ENCODE peak calls at places on chromosomes 5 and 9, in seven cellular contexts. K is hepatocyte, R is PC-9, M is pancreas, T is upper lobe of right lung, I is lung, U is GM23248. W is an unnamed sample.
A peak's percentile ranks its signal among the peaks of the same experiment; 100 is the strongest.

GRCh38 chr9:109421034-109421700 is 76.9 kb downstream of the PTPN3 start:
- DNase-seq in K (no peak), M (no peak), R (no peak), T (no peak), U (no peak), I (no peak), W (no peak)

GRCh38 chr5:180080670-180081280 is 9.2 kb upstream of the RNF130 start:
- DNase-seq in K (no peak), T (no peak), I (no peak), U (no peak), M (no peak), R (no peak), W (no peak)

GRCh38 chr9:137110911-137111787 is 3.4 kb downstream of the DPP7 start:
- DNase-seq in M (no peak), T (no peak), R (no peak), I (no peak), U (no peak), K (no peak), W (no peak)

GRCh38 chr5:89396262-89396975 is 513.4 kb upstream of the MEF2C start:
- DNase-seq in T (no peak), K (no peak), U (peak; percentile 59), M (no peak), I (no peak), R (no peak), W (no peak)

GRCh38 chr5:178104492-178104891 is 8.8 kb upstream of the N4BP3 start:
- DNase-seq in M (no peak), T (no peak), U (no peak), R (peak; percentile 67), I (no peak), K (no peak), W (no peak)

GRCh38 chr5:43627028-43627427 is 24.0 kb downstream of the NNT start:
- DNase-seq in M (no peak), T (no peak), U (peak; percentile 73), K (peak; percentile 39), I (no peak), R (peak; percentile 44), W (no peak)

GRCh38 chr5:52876456-52876855 is 88.7 kb downstream of the ITGA1 start:
- DNase-seq in I (no peak), K (no peak), U (no peak), M (no peak), R (no peak), T (no peak), W (no peak)

GRCh38 chr9:133132174-133132573 is 11.1 kb upstream of the RALGDS start:
- DNase-seq in K (no peak), U (no peak), M (peak; percentile 67), I (no peak), R (no peak), T (no peak), W (no peak)

GRCh38 chr5:37723147-37723961 is 116.5 kb downstream of the GDNF start:
- DNase-seq in M (no peak), U (peak; percentile 59), T (no peak), R (peak; percentile 14), I (no peak), K (no peak), W (no peak)

GRCh38 chr5:173283318-173284288 is 44.6 kb downstream of the STC2 start:
- DNase-seq in M (peak; percentile 91), I (peak; percentile 61), T (peak; percentile 89), K (peak; percentile 90), R (peak; percentile 85), U (peak; percentile 88), W (no peak)

GRCh38 chr5:14373685-14374084 is 207.9 kb upstream of the OTULINL start:
- DNase-seq in R (no peak), K (no peak), T (no peak), M (no peak), U (no peak), I (no peak), W (no peak)

DNA sequence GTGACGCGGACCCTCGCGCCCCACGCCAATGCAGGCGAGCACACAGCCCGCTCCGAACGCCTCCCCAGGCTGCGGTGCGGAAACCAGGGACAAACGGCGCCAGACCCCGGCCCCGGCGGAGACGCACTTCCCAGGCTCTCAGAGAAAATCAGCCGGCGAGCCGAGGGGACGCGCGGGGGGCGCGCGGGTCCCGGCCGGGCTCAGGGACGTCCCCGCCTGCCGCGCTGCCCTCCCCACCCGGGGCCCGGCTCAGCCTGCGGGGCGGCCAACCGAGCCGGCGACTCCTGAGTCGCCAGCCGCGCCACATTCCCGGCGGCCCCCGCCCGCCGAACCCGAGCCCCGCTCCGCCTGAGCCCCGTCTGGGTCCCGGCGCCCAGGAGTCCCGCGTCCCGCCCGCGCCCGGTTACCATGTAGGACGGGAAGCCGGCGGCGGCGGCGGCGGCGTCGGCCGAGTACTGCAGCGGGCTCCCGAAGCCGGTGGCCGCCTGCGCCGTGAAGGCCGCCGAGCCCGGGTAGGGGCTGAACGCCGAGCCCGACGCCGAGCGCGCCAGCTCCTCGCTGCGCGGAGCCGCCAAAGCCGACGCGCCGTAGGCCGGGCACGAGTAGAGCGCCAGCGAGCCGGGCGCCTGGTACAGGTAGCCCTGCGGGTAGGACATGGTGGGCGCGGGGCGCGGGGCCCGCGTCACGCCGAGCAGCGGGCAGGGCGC is 566 bp downstream of the IRX2 start:
- DNase-seq in R (no peak), U (peak; percentile 78), M (peak; percentile 74), K (peak; percentile 68), T (no peak), I (no peak), W (no peak)
- H3K4me3 ChIP-seq in R (no peak overlapping the region), U (peak overlapping the region; percentile 99), M (no peak overlapping the region), K (peak overlapping the region; percentile 51), T (peak overlapping the region; percentile 51), I (peak overlapping the region; percentile 45), W (no peak overlapping the region)

GRCh38 chr5:172179032-172179989 is 8.7 kb downstream of the STK10 start:
- DNase-seq in I (no peak), R (no peak), M (no peak), T (no peak), K (no peak), U (no peak), W (no peak)
- H3K4me3 ChIP-seq in I (no peak overlapping the region), R (no peak overlapping the region), M (no peak overlapping the region), T (peak overlapping the region; percentile 17), K (no peak overlapping the region), U (no peak overlapping the region), W (no peak overlapping the region)

DNA sequence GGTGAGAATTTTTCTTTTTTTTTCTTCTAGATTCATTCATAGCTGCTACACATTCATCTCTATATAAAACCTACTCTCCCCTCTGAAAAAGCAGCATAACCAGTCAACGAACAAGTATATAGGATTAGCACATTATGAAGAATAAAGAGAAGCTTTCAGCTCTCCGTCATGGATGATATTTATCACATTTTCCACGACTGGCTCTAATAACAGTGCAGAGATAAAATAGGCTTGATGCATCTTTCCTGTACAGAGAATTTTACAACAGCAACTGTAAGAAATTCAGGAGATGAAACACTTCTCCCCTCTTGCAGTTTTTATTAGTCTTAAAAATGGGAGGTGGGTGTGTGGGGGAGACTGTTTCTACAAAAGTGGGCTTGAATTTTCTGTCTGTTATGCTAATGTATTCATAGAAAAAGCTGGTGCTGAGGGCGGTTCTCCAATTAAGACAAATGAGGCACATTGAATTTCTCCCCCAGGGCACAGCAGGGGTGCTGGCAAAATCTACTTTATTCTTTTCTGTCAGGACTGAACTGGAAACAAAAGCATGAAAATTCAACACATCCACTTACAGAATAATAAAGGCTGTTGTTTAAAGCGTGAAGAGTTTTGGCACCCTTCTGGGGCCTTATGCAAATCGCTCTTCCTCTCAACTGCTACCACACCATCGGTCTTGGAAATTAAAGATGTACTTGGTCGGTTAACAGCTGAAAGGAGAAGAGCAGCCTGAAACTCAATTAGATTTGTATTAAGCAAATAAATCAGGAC is 233.9 kb upstream of the ZNF608 start:
- DNase-seq in T (no peak), R (no peak), I (no peak), K (no peak), M (no peak), U (no peak), W (no peak)
- H3K4me3 ChIP-seq in T (no peak overlapping the region), R (no peak overlapping the region), I (no peak overlapping the region), K (no peak overlapping the region), M (no peak overlapping the region), U (no peak overlapping the region), W (no peak overlapping the region)

GRCh38 chr9:129483467-129484324 is 137.2 kb downstream of the C9orf50 start:
- DNase-seq in U (peak; percentile 98), T (peak; percentile 91), I (peak; percentile 87), K (peak; percentile 93), M (peak; percentile 86), R (peak; percentile 79), W (no peak)

GRCh38 chr9:129481824-129482511 is 138.9 kb downstream of the C9orf50 start:
- DNase-seq in I (no peak), T (no peak), K (peak; percentile 62), R (peak; percentile 36), U (peak; percentile 62), M (no peak), W (no peak)

GRCh38 chr9:129481424-129481823 is 139.5 kb downstream of the C9orf50 start:
- DNase-seq in M (peak; percentile 61), R (no peak), U (peak; percentile 14), K (peak; percentile 14), T (no peak), I (no peak), W (no peak)

GRCh38 chr9:129484325-129485000 is 136.4 kb downstream of the C9orf50 start:
- DNase-seq in U (peak; percentile 35), R (no peak), T (no peak), M (no peak), K (no peak), I (no peak), W (no peak)

DNA sequence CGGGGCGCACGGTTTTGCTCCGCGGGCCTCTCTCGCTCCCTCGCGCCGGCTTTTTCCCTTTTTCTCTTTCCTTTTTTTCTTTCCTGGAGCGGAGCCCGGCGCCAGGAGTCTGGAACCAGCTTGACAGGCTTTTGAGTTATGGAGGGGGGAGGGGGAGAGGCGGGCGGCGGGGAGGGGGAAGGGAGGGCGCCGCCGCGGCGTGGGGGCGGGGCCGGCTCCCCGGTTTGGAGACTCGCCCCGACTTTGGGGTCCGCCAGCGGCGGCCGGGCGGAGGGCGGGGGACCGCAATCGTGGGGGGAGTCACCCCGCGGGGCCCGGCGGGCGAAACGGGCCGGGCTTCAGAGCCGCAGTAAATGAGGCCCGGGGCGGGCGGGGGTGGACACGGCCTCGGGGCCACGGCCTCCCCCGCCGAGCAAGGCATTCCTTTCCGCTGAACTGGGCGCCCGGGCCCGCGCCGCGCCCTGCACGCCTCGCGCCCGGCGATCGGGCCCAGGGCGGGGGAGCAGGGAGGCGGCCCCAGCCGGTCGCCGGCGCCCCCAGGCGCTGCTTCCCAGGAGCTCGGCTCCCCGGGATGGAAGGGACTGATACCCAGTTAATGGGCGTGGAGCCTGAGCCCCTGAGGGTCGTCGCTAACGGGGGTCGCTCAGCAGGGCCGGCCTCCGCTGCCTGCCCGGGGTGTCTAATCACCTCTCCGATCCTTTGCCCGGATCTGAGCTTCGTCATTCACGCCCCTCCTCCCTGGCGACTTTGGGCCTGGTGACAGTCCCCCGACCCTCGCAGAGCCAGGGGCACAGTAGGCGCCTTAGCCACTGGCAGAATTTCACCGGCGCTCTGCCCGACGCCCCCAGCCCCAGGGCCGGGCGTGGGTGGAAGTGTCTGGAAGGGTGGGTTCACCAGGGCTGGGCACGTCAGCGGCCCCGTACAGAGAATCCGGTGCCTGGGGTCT is 138.1 kb downstream of the C9orf50 start:
- DNase-seq in I (peak; percentile 87), U (peak; percentile 98), T (peak; percentile 91), R (peak; percentile 92), M (peak; percentile 93), K (peak; percentile 95), W (no peak)
- H3K4me3 ChIP-seq in I (peak overlapping the region; percentile 5), U (peak overlapping the region; percentile 63), T (peak overlapping the region; percentile 62), R (peak overlapping the region; percentile 88), M (peak overlapping the region; percentile 27), K (no peak overlapping the region), W (peak overlapping the region; percentile 44)

GRCh38 chr5:106135473-106135872 is 1535.3 kb downstream of the EFNA5 start:
- DNase-seq in I (no peak), R (no peak), K (no peak), U (no peak), M (no peak), T (no peak), W (no peak)

GRCh38 chr5:106140101-106140500 is 1530.6 kb downstream of the EFNA5 start:
- DNase-seq in M (no peak), R (no peak), K (no peak), U (no peak), I (no peak), T (no peak), W (no peak)

GRCh38 chr5:106134549-106134948 is 1536.2 kb downstream of the EFNA5 start:
- DNase-seq in I (no peak), K (no peak), M (no peak), T (no peak), R (no peak), U (no peak), W (no peak)
- H3K4me3 ChIP-seq in I (no peak overlapping the region), K (no peak overlapping the region), M (no peak overlapping the region), T (no peak overlapping the region), R (no peak overlapping the region), U (no peak overlapping the region), W (no peak overlapping the region)

W was measured in AG04450.